ENCODE peak calls at places on chromosome 1, in eight cellular contexts. J, F, A, Q, Y, E, D and G are unnamed samples.

GRCh38 chr1:79353224-79353623 is 346.7 kb upstream of the ADGRL4 start:
- DNase-seq in A (no peak), Q (peak), J (no peak), Y (peak), E (no peak), F (no peak), D (peak), G (peak)

GRCh38 chr1:151701515-151701914 is 15.1 kb downstream of the CELF3 start:
- DNase-seq in D (no peak), E (no peak), F (no peak), Q (no peak), A (no peak), Y (no peak), J (no peak), G (no peak)

GRCh38 chr1:9653195-9653782 is 1.8 kb downstream of the PIK3CD start:
- DNase-seq in Y (no peak), E (no peak), A (no peak), D (no peak), Q (no peak), J (no peak), F (no peak), G (no peak)

GRCh38 chr1:248165186-248165585 is 9.4 kb upstream of the OR2M2 start:
- DNase-seq in Q (no peak), A (no peak), E (no peak), F (no peak), Y (no peak), J (no peak), D (no peak), G (peak)

GRCh38 chr1:19123837-19124236 is 86.2 kb downstream of the UBR4 start:
- DNase-seq in D (no peak), A (no peak), Q (no peak), Y (peak), E (no peak), J (no peak), F (no peak), G (no peak)

GRCh38 chr1:232611834-232612233 is 18.1 kb downstream of the SIPA1L2 start:
- DNase-seq in E (no peak), Y (no peak), D (no peak), A (no peak), J (no peak), F (no peak), Q (no peak), G (no peak)

GRCh38 chr1:113101588-113101987 is 28.6 kb downstream of the LRIG2 start:
- DNase-seq in A (no peak), J (no peak), D (no peak), F (no peak), E (no peak), Y (no peak), Q (no peak), G (no peak)

GRCh38 chr1:52534928-52535764 is 17.7 kb downstream of the TUT4 start:
- DNase-seq in Y (no peak), E (no peak), D (no peak), J (no peak), A (no peak), F (no peak), Q (no peak), G (no peak)